ENCODE peak calls at places on chromosomes 13 and 19, in six cellular contexts. One of them, this sample, is unnamed.
A peak's percentile ranks its signal among the peaks of the same experiment; 100 is the strongest.

GRCh38 chr19:43731346-43731745 is 15.5 kb downstream of the IRGC start:
- DNase-seq in nephron progenitor cell: no peak
- DNase-seq in stimulated activated CD8-positive, alpha-beta memory T cell treated with anti-CD3 and anti-CD28 coated beads, Interleukin-2, amount 100 ng/mL, for 1 hour: no peak
- DNase-seq in foreskin fibroblast: no peak
- DNase-seq in mesothelial cell of epicardium: no peak
- DNase-seq in AG09319: no peak
- DNase-seq in this sample: no peak

GRCh38 chr19:2549701-2550191 is 73.8 kb downstream of the GADD45B start:
- DNase-seq in nephron progenitor cell: no peak
- DNase-seq in stimulated activated CD8-positive, alpha-beta memory T cell treated with anti-CD3 and anti-CD28 coated beads, Interleukin-2, amount 100 ng/mL, for 1 hour: no peak
- DNase-seq in foreskin fibroblast: peak; percentile 79
- DNase-seq in AG09319: peak; percentile 62
- DNase-seq in mesothelial cell of epicardium: no peak
- DNase-seq in this sample: no peak

GRCh38 chr19:41998246-41999020 is 4.4 kb upstream of the ATP1A3 start:
- DNase-seq in AG09319: no peak
- DNase-seq in mesothelial cell of epicardium: peak; percentile 67
- DNase-seq in stimulated activated CD8-positive, alpha-beta memory T cell treated with anti-CD3 and anti-CD28 coated beads, Interleukin-2, amount 100 ng/mL, for 1 hour: no peak
- DNase-seq in foreskin fibroblast: peak; percentile 41
- DNase-seq in nephron progenitor cell: peak; percentile 85
- DNase-seq in this sample: no peak

GRCh38 chr13:51804295-51805172 is 571 bp upstream of the DHRS12 start:
- DNase-seq in stimulated activated CD8-positive, alpha-beta memory T cell treated with anti-CD3 and anti-CD28 coated beads, Interleukin-2, amount 100 ng/mL, for 1 hour: no peak
- DNase-seq in foreskin fibroblast: no peak
- DNase-seq in nephron progenitor cell: no peak
- DNase-seq in mesothelial cell of epicardium: no peak
- DNase-seq in AG09319: no peak
- DNase-seq in this sample: no peak

GRCh38 chr19:13526552-13526951 is 20.3 kb upstream of the CACNA1A start:
- DNase-seq in AG09319: no peak
- DNase-seq in nephron progenitor cell: peak; percentile 40
- DNase-seq in mesothelial cell of epicardium: no peak
- DNase-seq in foreskin fibroblast: no peak
- DNase-seq in stimulated activated CD8-positive, alpha-beta memory T cell treated with anti-CD3 and anti-CD28 coated beads, Interleukin-2, amount 100 ng/mL, for 1 hour: no peak
- DNase-seq in this sample: no peak

GRCh38 chr19:48868196-48868886 is at the start of gene PLEKHA4:
- DNase-seq in nephron progenitor cell: peak; percentile 58
- DNase-seq in mesothelial cell of epicardium: no peak
- DNase-seq in AG09319: no peak
- DNase-seq in stimulated activated CD8-positive, alpha-beta memory T cell treated with anti-CD3 and anti-CD28 coated beads, Interleukin-2, amount 100 ng/mL, for 1 hour: no peak
- DNase-seq in foreskin fibroblast: peak; percentile 58
- DNase-seq in this sample: no peak

GRCh38 chr13:45422731-45423130 is 4.6 kb upstream of the SLC25A30 start:
- DNase-seq in nephron progenitor cell: no peak
- DNase-seq in AG09319: no peak
- DNase-seq in stimulated activated CD8-positive, alpha-beta memory T cell treated with anti-CD3 and anti-CD28 coated beads, Interleukin-2, amount 100 ng/mL, for 1 hour: no peak
- DNase-seq in foreskin fibroblast: no peak
- DNase-seq in mesothelial cell of epicardium: no peak
- DNase-seq in this sample: no peak

GRCh38 chr13:43963726-43964125 is 84.0 kb downstream of the LACC1 start:
- DNase-seq in mesothelial cell of epicardium: no peak
- DNase-seq in AG09319: no peak
- DNase-seq in stimulated activated CD8-positive, alpha-beta memory T cell treated with anti-CD3 and anti-CD28 coated beads, Interleukin-2, amount 100 ng/mL, for 1 hour: no peak
- DNase-seq in foreskin fibroblast: no peak
- DNase-seq in nephron progenitor cell: no peak
- DNase-seq in this sample: no peak

GRCh38 chr13:40629678-40630384 is 36.6 kb downstream of the FOXO1 start:
- DNase-seq in foreskin fibroblast: no peak
- DNase-seq in stimulated activated CD8-positive, alpha-beta memory T cell treated with anti-CD3 and anti-CD28 coated beads, Interleukin-2, amount 100 ng/mL, for 1 hour: no peak
- DNase-seq in mesothelial cell of epicardium: no peak
- DNase-seq in AG09319: no peak
- DNase-seq in nephron progenitor cell: no peak
- DNase-seq in this sample: no peak

This sample was measured in GM18507.